ENCODE peak calls at places on chromosomes 1 and 21, in nine cellular contexts. S is bronchial epithelial cell; Q is H54; B is fibroblast of lung; T is stimulated activated CD8-positive, alpha-beta memory T cell treated with anti-CD3 and anti-CD28 coated beads, Interleukin-15, amount 100 ng/mL, for 4 hours; O is aorta; W is pancreas; R is left lung; Z is NCI-H1105 treated with DMSO at 0.1 percent for 48 hours. E is an unnamed sample.

GRCh38 chr1:161738627-161739287 is 10.8 kb upstream of the DUSP12 start:
- DNase-seq in S (peak; percentile 84), Q (no peak), B (peak; percentile 84), T (peak; percentile 53), O (no peak), W (no peak), R (peak; percentile 73), Z (peak; percentile 28), E (peak; percentile 60)

GRCh38 chr1:50829010-50829958 is 130.8 kb downstream of the FAF1 start:
- DNase-seq in S (no peak), Q (no peak), B (no peak), T (no peak), O (no peak), W (no peak), R (no peak), Z (no peak), E (no peak)

GRCh38 chr1:214532070-214532469 is 19.3 kb downstream of the PTPN14 start:
- DNase-seq in S (no peak), Q (no peak), B (no peak), T (no peak), O (no peak), W (no peak), R (no peak), Z (no peak), E (no peak)

GRCh38 chr1:199495432-199495831 is 532.1 kb upstream of the NR5A2 start:
- DNase-seq in S (no peak), Q (no peak), B (no peak), T (no peak), O (no peak), W (no peak), R (no peak), Z (no peak), E (no peak)

GRCh38 chr1:232767381-232768074 is 37.7 kb upstream of the MAP10 start:
- DNase-seq in S (peak; percentile 92), Q (peak; percentile 59), B (peak; percentile 90), T (no peak), O (no peak), W (no peak), R (no peak), Z (no peak), E (peak; percentile 77)

GRCh38 chr1:227445092-227445674 is 118.2 kb upstream of the ZNF678 start:
- DNase-seq in S (no peak), Q (no peak), B (no peak), T (no peak), O (no peak), W (no peak), R (no peak), Z (no peak), E (no peak)

GRCh38 chr1:91827094-91828006 is 58.6 kb downstream of the TGFBR3 start:
- DNase-seq in S (no peak), Q (no peak), B (no peak), T (no peak), O (no peak), W (peak; percentile 50), R (no peak), Z (no peak), E (no peak)

GRCh38 chr1:21378705-21379494 is 61.0 kb upstream of the NBPF3 start:
- DNase-seq in S (peak; percentile 63), Q (no peak), B (no peak), T (no peak), O (no peak), W (no peak), R (no peak), Z (no peak), E (no peak)

GRCh38 chr1:106502659-106503058 is 553.8 kb upstream of the PRMT6 start:
- DNase-seq in S (peak; percentile 96), Q (no peak), B (no peak), T (no peak), O (no peak), W (no peak), R (no peak), Z (no peak), E (no peak)

GRCh38 chr21:15441060-15441493 is 288.7 kb upstream of the USP25 start:
- DNase-seq in S (no peak), Q (no peak), B (no peak), T (no peak), O (no peak), W (no peak), R (no peak), Z (no peak), E (no peak)

GRCh38 chr1:202029171-202029665 is 18.8 kb downstream of the ELF3 start:
- DNase-seq in S (peak; percentile 96), Q (peak; percentile 60), B (peak; percentile 89), T (no peak), O (no peak), W (no peak), R (no peak), Z (peak; percentile 69), E (no peak)

GRCh38 chr1:175072131-175072941 is 4.7 kb downstream of the TNN start:
- DNase-seq in S (peak; percentile 22), Q (no peak), B (peak; percentile 52), T (no peak), O (no peak), W (no peak), R (no peak), Z (no peak), E (peak; percentile 84)

GRCh38 chr1:70140894-70141293 is 64.5 kb downstream of the LRRC40 start:
- DNase-seq in S (peak; percentile 13), Q (no peak), B (no peak), T (no peak), O (no peak), W (no peak), R (no peak), Z (no peak), E (no peak)

GRCh38 chr1:1196431-1197187 is 9.8 kb downstream of the TNFRSF18 start:
- DNase-seq in S (no peak), Q (no peak), B (no peak), T (no peak), O (peak; percentile 57), W (peak; percentile 15), R (peak; percentile 53), Z (no peak), E (no peak)

E was measured in SIG-M5.